ENCODE peak calls at places on chromosomes 7 and 10, in ten cellular contexts. J is GOT3, U is OCI-LY7, X is T-cell, Q is nucleus accumbens, N is T-helper 2 cell, K is left ventricle myocardium superior, Y is astrocyte of the spinal cord, G is NCI-H1105, S is M059J. L is an unnamed sample.

GRCh38 chr10:21021231-21021630 is 124.1 kb upstream of the NEBL start:
- DNase-seq in X (no peak), S (no peak), Q (no peak), N (no peak), K (no peak), U (no peak), G (no peak), J (no peak), Y (no peak), L (no peak)

GRCh38 chr7:131034166-131034881 is 293.4 kb upstream of the MKLN1 start:
- DNase-seq in Y (no peak), J (no peak), X (peak), S (peak), U (no peak), Q (no peak), K (no peak), G (peak), N (no peak), L (no peak)

GRCh38 chr10:110010076-110011069 is 2.6 kb downstream of the ADD3 start:
- DNase-seq in Y (no peak), U (peak), N (peak), S (peak), G (no peak), X (peak), K (no peak), Q (no peak), J (no peak), L (no peak)

GRCh38 chr10:132539894-132540293 is 2.3 kb downstream of the INPP5A start:
- DNase-seq in G (no peak), J (no peak), U (no peak), N (no peak), S (no peak), X (no peak), Y (peak), Q (no peak), K (no peak), L (no peak)

GRCh38 chr10:129517680-129518057 is 50.6 kb downstream of the MGMT start:
- DNase-seq in J (no peak), S (no peak), G (no peak), Y (no peak), K (no peak), Q (no peak), X (no peak), N (no peak), U (no peak), L (no peak)

GRCh38 chr10:24596531-24596930 is 127.2 kb downstream of the ARHGAP21 start:
- DNase-seq in J (no peak), Q (no peak), X (no peak), N (no peak), U (no peak), G (no peak), Y (no peak), K (no peak), S (no peak), L (no peak)

GRCh38 chr7:91553410-91553895 is 289.2 kb downstream of the FZD1 start:
- DNase-seq in N (no peak), G (no peak), X (no peak), Y (no peak), J (no peak), Q (no peak), K (no peak), U (no peak), S (no peak), L (no peak)

GRCh38 chr7:17991866-17992648 is 35.6 kb downstream of the PRPS1L1 start:
- DNase-seq in U (peak), J (no peak), X (no peak), K (no peak), Q (no peak), Y (no peak), N (no peak), G (no peak), S (no peak), L (no peak)

GRCh38 chr10:71090330-71090729 is 122.0 kb upstream of the UNC5B start:
- DNase-seq in S (no peak), N (no peak), X (no peak), K (no peak), Q (no peak), Y (no peak), J (no peak), U (no peak), G (no peak), L (no peak)

GRCh38 chr10:113341138-113341537 is 211.7 kb upstream of the HABP2 start:
- DNase-seq in Q (no peak), X (no peak), N (no peak), U (no peak), K (no peak), S (no peak), J (no peak), G (no peak), Y (no peak), L (no peak)

GRCh38 chr10:49488056-49488455 is 50.9 kb downstream of the ERCC6 start:
- DNase-seq in X (no peak), N (no peak), S (no peak), J (no peak), K (no peak), G (peak), Q (no peak), U (no peak), Y (no peak), L (peak)

GRCh38 chr10:45444976-45445898 is 71.2 kb downstream of the ALOX5 start:
- DNase-seq in J (no peak), N (no peak), X (no peak), Q (peak), K (peak), Y (no peak), S (no peak), U (no peak), G (no peak), L (no peak)

GRCh38 chr10:32923849-32924248 is 34.2 kb downstream of the ITGB1 start:
- DNase-seq in G (no peak), Y (no peak), Q (no peak), U (no peak), X (no peak), K (no peak), S (no peak), J (no peak), N (no peak), L (no peak)

GRCh38 chr7:134907000-134907399 is 79.3 kb upstream of the AGBL3 start:
- DNase-seq in G (no peak), Q (no peak), S (no peak), K (no peak), Y (no peak), J (no peak), N (no peak), U (no peak), X (no peak), L (no peak)

GRCh38 chr10:130362308-130362761 is 226.1 kb downstream of the GLRX3 start:
- DNase-seq in Q (no peak), Y (no peak), S (no peak), N (no peak), X (no peak), J (no peak), K (peak), U (no peak), G (no peak), L (peak)

GRCh38 chr10:62561151-62561550 is 187.0 kb downstream of the ZNF365 start:
- DNase-seq in N (no peak), J (no peak), X (no peak), K (no peak), G (no peak), Y (no peak), U (no peak), Q (no peak), S (no peak), L (no peak)

GRCh38 chr7:84060760-84061261 is 133.8 kb downstream of the SEMA3A start:
- DNase-seq in N (no peak), Q (no peak), G (no peak), Y (peak), U (no peak), X (no peak), S (peak), J (no peak), K (no peak), L (no peak)

GRCh38 chr7:117126631-117127030 is 173.3 kb downstream of the ST7 start:
- DNase-seq in G (no peak), Q (no peak), S (no peak), U (no peak), N (no peak), K (no peak), J (no peak), Y (no peak), X (no peak), L (no peak)

GRCh38 chr10:6014241-6014761 is 37.0 kb upstream of the IL15RA start:
- DNase-seq in J (no peak), Q (peak), G (no peak), Y (peak), S (peak), X (peak), U (peak), N (peak), K (no peak), L (no peak)

GRCh38 chr10:110698782-110699201 is 54.7 kb downstream of the RBM20 start:
- DNase-seq in K (peak), G (no peak), U (no peak), Y (no peak), J (no peak), Q (no peak), N (no peak), S (no peak), X (no peak), L (no peak)

GRCh38 chr10:128047337-128047736 is 78.9 kb downstream of the MKI67 start:
- DNase-seq in Y (no peak), J (no peak), N (peak), G (no peak), S (no peak), U (peak), K (peak), Q (peak), X (peak), L (no peak)

GRCh38 chr7:17075601-17076000 is 193.8 kb upstream of the AGR3 start:
- DNase-seq in S (no peak), N (no peak), Y (no peak), U (no peak), K (no peak), G (no peak), X (no peak), Q (no peak), J (no peak), L (no peak)

GRCh38 chr10:131356442-131356841 is 44.9 kb upstream of the TCERG1L start:
- DNase-seq in U (no peak), G (no peak), Y (no peak), J (no peak), K (no peak), X (no peak), S (no peak), N (no peak), Q (no peak), L (no peak)

GRCh38 chr10:107718868-107719267 is 554.4 kb upstream of the SORCS1 start:
- DNase-seq in G (no peak), Y (no peak), Q (no peak), K (no peak), X (no peak), J (no peak), U (no peak), N (no peak), S (no peak), L (no peak)

GRCh38 chr7:11843113-11843765 is 11.2 kb upstream of the THSD7A start:
- DNase-seq in Y (peak), U (no peak), K (no peak), S (peak), G (no peak), N (no peak), X (no peak), Q (no peak), J (no peak), L (no peak)

GRCh38 chr7:53744361-53744760 is 708.9 kb downstream of the POM121L12 start:
- DNase-seq in X (no peak), Q (no peak), G (no peak), Y (no peak), S (no peak), K (no peak), J (no peak), N (no peak), U (no peak), L (no peak)

L was measured in NCI-H1092 treated with DMSO at 0.1 percent for 48 hours.